ENCODE peak calls at places on chromosomes 11 and 22, in five cellular contexts. D is omental fat pad; Q is mucosa of gallbladder; S is Jurkat, Clone E6-1; I is DMS53. R is an unnamed sample.

GRCh38 chr22:40312050-40312449 is 34.2 kb upstream of the ADSL start:
- DNase-seq in D (no peak), Q (no peak), S (no peak), I (no peak), R (no peak)

GRCh38 chr11:6387811-6388599 is 2.3 kb upstream of the SMPD1 start:
- DNase-seq in D (no peak), Q (peak), S (no peak), I (peak), R (peak)

GRCh38 chr22:36144886-36145541 is 15.5 kb downstream of the APOL3 start:
- DNase-seq in D (no peak), Q (peak), S (no peak), I (peak), R (peak)

GRCh38 chr11:34830648-34831047 is 85.5 kb downstream of the APIP start:
- DNase-seq in D (no peak), Q (no peak), S (no peak), I (peak), R (no peak)

GRCh38 chr11:32386770-32387377 is 48.5 kb downstream of the WT1 start:
- DNase-seq in D (no peak), Q (no peak), S (no peak), I (no peak), R (peak)

GRCh38 chr11:1918436-1919315 is 827 bp upstream of the TNNT3 start:
- DNase-seq in D (no peak), Q (no peak), S (no peak), I (no peak), R (no peak)

GRCh38 chr22:42937164-42937854 is 77.6 kb downstream of the PACSIN2 start:
- DNase-seq in D (no peak), Q (peak), S (no peak), I (peak), R (peak)

GRCh38 chr22:38766076-38766777 is 10.4 kb upstream of the SUN2 start:
- DNase-seq in D (peak), Q (peak), S (no peak), I (peak), R (peak)

GRCh38 chr22:39631857-39632256 is 61.3 kb downstream of the CACNA1I start:
- DNase-seq in D (no peak), Q (no peak), S (no peak), I (no peak), R (no peak)

GRCh38 chr11:99671808-99672409 is 651.2 kb downstream of the CNTN5 start:
- DNase-seq in D (no peak), Q (no peak), S (no peak), I (no peak), R (no peak)

GRCh38 chr22:16776088-16776487 is 49.1 kb downstream of the XKR3 start:
- DNase-seq in D (no peak), Q (no peak), S (no peak), I (no peak), R (no peak)

GRCh38 chr11:104967493-104968364 is 645 bp downstream of the CASP4 start:
- DNase-seq in D (no peak), Q (no peak), S (no peak), I (peak), R (peak)

R was measured in fibroblast of villous mesenchyme.